ENCODE peak calls at places on chromosomes 16 and 17, in seven cellular contexts. Q is NCI-H460, G is activated gamma-delta T cell treated with Interleukin-2 at 50 U/mL for 16 hours, T is IMR-90, M is caudate nucleus, U is ELF-1, X is glutamatergic neuron. C is an unnamed sample.
A peak's percentile ranks its signal among the peaks of the same experiment; 100 is the strongest.

GRCh38 chr16:84367297-84367680 is 1.0 kb upstream of the ATP2C2 start:
- DNase-seq in X (no peak), G (no peak), M (no peak), U (no peak), T (no peak), Q (no peak), C (no peak)

GRCh38 chr16:51053805-51054204 is 97.3 kb downstream of the SALL1 start:
- DNase-seq in G (no peak), M (no peak), X (no peak), U (no peak), Q (no peak), T (no peak), C (no peak)

GRCh38 chr16:84358601-84359295 is 9.6 kb upstream of the ATP2C2 start:
- DNase-seq in G (no peak), T (no peak), U (no peak), X (no peak), Q (no peak), M (no peak), C (no peak)

GRCh38 chr17:77404812-77405581 is 264.2 kb downstream of the SEC14L1 start:
- DNase-seq in G (peak; percentile 87), U (no peak), X (no peak), Q (no peak), T (peak; percentile 86), M (no peak), C (peak; percentile 84)

GRCh38 chr17:81388612-81389367 is 6.5 kb upstream of the BAHCC1 start:
- DNase-seq in T (no peak), G (no peak), Q (no peak), U (peak; percentile 60), M (peak; percentile 80), X (peak; percentile 62), C (no peak)

GRCh38 chr17:80133626-80133970 is 13.3 kb downstream of the EIF4A3 start:
- DNase-seq in M (no peak), G (no peak), X (no peak), Q (no peak), T (no peak), U (no peak), C (no peak)

GRCh38 chr17:15498107-15498506 is 30.7 kb upstream of the CDRT4 start:
- DNase-seq in X (peak; percentile 26), U (no peak), T (no peak), Q (no peak), M (peak; percentile 32), G (no peak), C (no peak)

GRCh38 chr17:82213251-82214011 is 789 bp upstream of the CCDC57 start:
- DNase-seq in Q (no peak), M (peak; percentile 62), T (peak; percentile 89), G (peak; percentile 45), X (peak; percentile 56), U (peak; percentile 51), C (peak; percentile 81)

GRCh38 chr17:42146911-42147607 is 7.7 kb downstream of the RAB5C start:
- DNase-seq in X (no peak), M (no peak), Q (no peak), G (no peak), U (no peak), T (no peak), C (no peak)

GRCh38 chr17:17805575-17805974 is 31.2 kb downstream of the SREBF1 start:
- DNase-seq in Q (no peak), T (no peak), X (no peak), M (no peak), G (no peak), U (no peak), C (peak; percentile 49)

GRCh38 chr17:78532922-78533640 is 44.1 kb downstream of the DNAH17 start:
- DNase-seq in U (no peak), G (no peak), X (no peak), Q (peak; percentile 27), M (no peak), T (peak; percentile 68), C (peak; percentile 7)

GRCh38 chr17:39153541-39154111 is 2.2 kb upstream of the PLXDC1 start:
- DNase-seq in X (peak; percentile 93), M (peak; percentile 93), U (peak; percentile 95), G (peak; percentile 94), Q (peak; percentile 88), T (peak; percentile 88), C (peak; percentile 91)

GRCh38 chr16:3983081-3983520 is 102.6 kb upstream of the CREBBP start:
- DNase-seq in T (peak; percentile 69), G (peak; percentile 27), U (peak; percentile 94), M (peak; percentile 53), Q (peak; percentile 80), X (peak; percentile 80), C (peak; percentile 69)

GRCh38 chr16:88803264-88803987 is at the start of gene CDT1:
- DNase-seq in G (peak; percentile 81), T (peak; percentile 69), Q (peak; percentile 60), M (peak; percentile 84), U (peak; percentile 82), X (peak; percentile 83), C (peak; percentile 58)

GRCh38 chr17:2058521-2059124 is 3.7 kb downstream of the HIC1 start:
- DNase-seq in T (peak; percentile 76), U (peak; percentile 84), Q (no peak), G (peak; percentile 62), X (peak; percentile 72), M (no peak), C (peak; percentile 81)

GRCh38 chr17:6936370-6937028 is 59.4 kb upstream of the ALOX12 start:
- DNase-seq in G (peak; percentile 6), X (no peak), T (peak; percentile 6), Q (no peak), M (peak; percentile 25), U (no peak), C (peak; percentile 26)

GRCh38 chr17:32518856-32519768 is 32.3 kb downstream of the CDK5R1 start:
- DNase-seq in X (peak; percentile 91), G (peak; percentile 72), T (no peak), U (peak; percentile 93), Q (peak; percentile 21), M (no peak), C (peak; percentile 22)

GRCh38 chr17:55120651-55121050 is 144.1 kb upstream of the HLF start:
- DNase-seq in G (no peak), Q (no peak), U (no peak), X (no peak), T (no peak), M (no peak), C (no peak)

GRCh38 chr16:56880685-56881084 is 15.7 kb downstream of the SLC12A3 start:
- DNase-seq in G (no peak), U (no peak), Q (no peak), X (no peak), T (no peak), M (no peak), C (no peak)

GRCh38 chr16:53094013-53094630 is 39.3 kb downstream of the CHD9 start:
- DNase-seq in G (peak; percentile 20), X (no peak), M (peak; percentile 23), U (peak; percentile 38), Q (no peak), T (no peak), C (no peak)

GRCh38 chr17:70668938-70669778 is 499.8 kb downstream of the KCNJ2 start:
- DNase-seq in Q (no peak), T (no peak), G (no peak), M (no peak), X (no peak), U (no peak), C (no peak)

GRCh38 chr17:81412490-81413093 is 17.3 kb downstream of the BAHCC1 start:
- DNase-seq in Q (no peak), X (no peak), T (peak; percentile 76), M (no peak), G (peak; percentile 66), U (no peak), C (no peak)

GRCh38 chr16:1046271-1046955 is 26.1 kb upstream of the SSTR5 start:
- DNase-seq in X (no peak), Q (no peak), M (peak; percentile 95), G (no peak), T (no peak), U (no peak), C (no peak)

C was measured in fibroblast of lung.